ENCODE peak calls at places on chromosomes 6 and 20, in nine cellular contexts. C is GM12865; Y is NCI-H345; R is IMR-90; J is iris pigment epithelial cell; F is HFFc6; D is stimulated activated naive CD8-positive, alpha-beta T cell treated with anti-CD3 and anti-CD28 coated beads, Interleukin-15, Interleukin-2, amounts not matched to agents 100 U/mL and 50 U/mL, for 24 hours; S is glutamatergic neuron; O is foreskin fibroblast. L is an unnamed sample.

GRCh38 chr6:163955131-163955530 is 540.6 kb downstream of the QKI start:
- DNase-seq in C (no peak), Y (no peak), R (peak), J (peak), F (peak), D (no peak), S (no peak), O (peak), L (peak)

GRCh38 chr6:141105481-141105880 is 1027.2 kb upstream of the GJE1 start:
- DNase-seq in C (no peak), Y (peak), R (peak), J (peak), F (no peak), D (no peak), S (no peak), O (peak), L (peak)

GRCh38 chr6:16625319-16626240 is 135.7 kb downstream of the ATXN1 start:
- DNase-seq in C (no peak), Y (no peak), R (peak), J (no peak), F (peak), D (no peak), S (no peak), O (no peak), L (peak)

GRCh38 chr6:169885831-169886230 is 134.4 kb downstream of the ERMARD start:
- DNase-seq in C (no peak), Y (no peak), R (no peak), J (no peak), F (no peak), D (no peak), S (no peak), O (no peak), L (no peak)

GRCh38 chr20:48583801-48584200 is 244.0 kb downstream of the PREX1 start:
- DNase-seq in C (no peak), Y (no peak), R (no peak), J (no peak), F (no peak), D (no peak), S (no peak), O (no peak), L (no peak)

GRCh38 chr20:11409526-11409925 is 508.2 kb upstream of the BTBD3 start:
- DNase-seq in C (no peak), Y (no peak), R (no peak), J (no peak), F (no peak), D (no peak), S (no peak), O (no peak), L (no peak)

GRCh38 chr6:24936641-24937317 is 1.0 kb upstream of the RIPOR2 start:
- DNase-seq in C (peak), Y (no peak), R (peak), J (no peak), F (no peak), D (peak), S (no peak), O (no peak), L (peak)

GRCh38 chr6:145756170-145756662 is 20.9 kb upstream of the EPM2A start:
- DNase-seq in C (no peak), Y (peak), R (peak), J (peak), F (peak), D (no peak), S (no peak), O (peak), L (peak)

GRCh38 chr6:33824461-33825154 is 20.8 kb upstream of the MLN start:
- DNase-seq in C (no peak), Y (no peak), R (peak), J (peak), F (no peak), D (no peak), S (no peak), O (no peak), L (no peak)

L was measured in fibroblast of mammary gland.